ENCODE peak calls at places on chromosomes 13 and 19, in four cellular contexts. D is cardiac fibroblast, K is astrocyte of the cerebellum, I is epithelial cell of esophagus. E is an unnamed sample.

GRCh38 chr19:16076154-16076957 is at the start of gene TPM4:
- DNase-seq in I (peak; percentile 91), K (peak; percentile 86), D (peak; percentile 97), E (peak; percentile 89)

GRCh38 chr19:18960370-18960769 is 19.4 kb upstream of the HOMER3 start:
- DNase-seq in I (no peak), D (no peak), K (no peak), E (no peak)

GRCh38 chr13:24605923-24606372 is 74.3 kb upstream of the ATP12A start:
- DNase-seq in I (peak; percentile 71), D (peak; percentile 58), K (no peak), E (no peak)

GRCh38 chr19:53308339-53308811 is 25.2 kb upstream of the ZNF845 start:
- DNase-seq in D (peak; percentile 38), I (peak; percentile 5), K (no peak), E (no peak)

GRCh38 chr13:96984061-96984508 is 10.2 kb downstream of the OXGR1 start:
- DNase-seq in I (peak; percentile 90), D (peak; percentile 45), K (no peak), E (peak; percentile 70)

GRCh38 chr19:13538854-13539253 is 32.6 kb upstream of the CACNA1A start:
- DNase-seq in I (no peak), K (no peak), D (no peak), E (no peak)

GRCh38 chr13:88000239-88000638 is 329.1 kb downstream of the SLITRK5 start:
- DNase-seq in K (no peak), I (no peak), D (no peak), E (no peak)

GRCh38 chr13:111337206-111337605 is 16.8 kb downstream of the TEX29 start:
- DNase-seq in K (peak; percentile 47), I (peak; percentile 40), D (peak; percentile 92), E (no peak)

GRCh38 chr19:11375143-11375948 is 880 bp downstream of the SWSAP1 start:
- DNase-seq in I (no peak), D (no peak), K (no peak), E (peak; percentile 68)

GRCh38 chr19:14460935-14461334 is 14.2 kb downstream of the PTGER1 start:
- DNase-seq in I (no peak), K (no peak), D (no peak), E (no peak)

GRCh38 chr13:109162248-109163051 is 533.0 kb downstream of the MYO16 start:
- DNase-seq in D (no peak), I (peak; percentile 94), K (no peak), E (peak; percentile 20)

GRCh38 chr19:34838753-34839431 is 65.9 kb upstream of the ZNF599 start:
- DNase-seq in K (no peak), D (peak; percentile 5), I (peak; percentile 20), E (no peak)

GRCh38 chr19:2394054-2394668 is 33.2 kb downstream of the TIMM13 start:
- DNase-seq in I (no peak), K (no peak), D (no peak), E (no peak)

GRCh38 chr13:32587774-32588165 is 1.5 kb downstream of the PDS5B start:
- DNase-seq in I (peak; percentile 34), D (peak; percentile 46), K (no peak), E (no peak)

GRCh38 chr13:84994582-84994981 is 804.6 kb downstream of the SLITRK6 start:
- DNase-seq in K (no peak), I (peak; percentile 30), D (no peak), E (no peak)

GRCh38 chr13:75452564-75452963 is 29.4 kb downstream of the TBC1D4 start:
- DNase-seq in K (peak; percentile 27), I (peak; percentile 76), D (peak; percentile 62), E (no peak)

GRCh38 chr13:73572824-73573223 is 514.0 kb downstream of the KLF5 start:
- DNase-seq in I (no peak), D (no peak), K (no peak), E (no peak)

GRCh38 chr13:30871713-30872029 is 34.4 kb upstream of the MEDAG start:
- DNase-seq in I (no peak), K (no peak), D (no peak), E (no peak)

GRCh38 chr13:18212873-18213272 is 968.8 kb downstream of the TUBA3C start:
- DNase-seq in K (no peak), D (peak; percentile 7), I (peak; percentile 27), E (no peak)

GRCh38 chr13:79987323-79987722 is 353.6 kb downstream of the SPRY2 start:
- DNase-seq in K (no peak), D (peak; percentile 79), I (peak; percentile 88), E (no peak)

GRCh38 chr13:49651775-49652690 is 23.7 kb downstream of the ARL11 start:
- DNase-seq in K (no peak), I (no peak), D (no peak), E (no peak)

GRCh38 chr19:49874503-49875157 is 2.5 kb downstream of the AKT1S1 start:
- DNase-seq in K (no peak), D (no peak), I (peak; percentile 79), E (no peak)

GRCh38 chr13:99000137-99000536 is 22.3 kb upstream of the DOCK9 start:
- DNase-seq in D (no peak), I (no peak), K (no peak), E (no peak)

GRCh38 chr13:73173160-73173905 is 114.5 kb downstream of the KLF5 start:
- DNase-seq in D (no peak), I (peak; percentile 68), K (no peak), E (no peak)

GRCh38 chr19:49338023-49338677 is 2.9 kb downstream of the CD37 start:
- DNase-seq in I (no peak), K (no peak), D (no peak), E (no peak)

DNA sequence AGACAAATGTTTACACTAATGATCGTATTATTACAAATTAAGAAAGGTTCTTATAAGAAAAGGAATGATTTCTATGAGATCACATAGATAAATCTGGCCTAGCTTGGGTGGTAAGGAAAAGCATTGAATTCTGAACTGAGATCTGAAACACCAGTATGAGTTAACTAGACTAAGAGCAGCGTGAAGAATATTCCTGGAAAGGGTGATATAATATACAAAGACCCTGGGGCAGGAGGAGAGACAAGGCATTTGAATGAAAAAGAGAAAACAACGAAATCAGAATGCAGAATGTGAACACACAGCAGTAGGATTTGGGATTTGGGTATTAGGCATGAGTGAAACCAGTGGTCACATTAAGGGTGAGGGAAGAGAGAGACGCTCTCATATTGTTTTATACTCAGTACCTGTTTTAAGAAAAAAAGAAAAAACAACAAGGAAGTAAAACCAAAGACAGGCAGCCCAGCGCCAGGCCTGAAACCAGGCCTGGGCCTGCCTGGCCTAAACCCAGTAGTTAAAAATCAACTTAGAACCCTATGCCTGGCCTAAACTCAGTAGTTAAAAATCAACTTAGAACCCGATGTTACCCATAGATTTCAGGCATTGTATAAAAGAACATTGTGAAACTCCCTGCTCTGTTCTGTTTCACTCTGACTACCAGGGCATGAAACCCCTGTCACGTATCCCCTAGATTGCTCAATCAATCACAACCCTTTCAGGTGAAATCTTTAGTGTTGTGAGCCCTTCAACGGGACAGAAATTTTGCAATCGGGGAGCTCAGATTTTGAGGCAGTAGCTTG is 287.1 kb downstream of the ITGBL1 start:
- DNase-seq in K (no peak), D (no peak), I (no peak), E (no peak)
- H3K4me3 ChIP-seq in K (no peak overlapping the region), D (no peak overlapping the region), I (no peak overlapping the region), E (no peak overlapping the region)

DNA sequence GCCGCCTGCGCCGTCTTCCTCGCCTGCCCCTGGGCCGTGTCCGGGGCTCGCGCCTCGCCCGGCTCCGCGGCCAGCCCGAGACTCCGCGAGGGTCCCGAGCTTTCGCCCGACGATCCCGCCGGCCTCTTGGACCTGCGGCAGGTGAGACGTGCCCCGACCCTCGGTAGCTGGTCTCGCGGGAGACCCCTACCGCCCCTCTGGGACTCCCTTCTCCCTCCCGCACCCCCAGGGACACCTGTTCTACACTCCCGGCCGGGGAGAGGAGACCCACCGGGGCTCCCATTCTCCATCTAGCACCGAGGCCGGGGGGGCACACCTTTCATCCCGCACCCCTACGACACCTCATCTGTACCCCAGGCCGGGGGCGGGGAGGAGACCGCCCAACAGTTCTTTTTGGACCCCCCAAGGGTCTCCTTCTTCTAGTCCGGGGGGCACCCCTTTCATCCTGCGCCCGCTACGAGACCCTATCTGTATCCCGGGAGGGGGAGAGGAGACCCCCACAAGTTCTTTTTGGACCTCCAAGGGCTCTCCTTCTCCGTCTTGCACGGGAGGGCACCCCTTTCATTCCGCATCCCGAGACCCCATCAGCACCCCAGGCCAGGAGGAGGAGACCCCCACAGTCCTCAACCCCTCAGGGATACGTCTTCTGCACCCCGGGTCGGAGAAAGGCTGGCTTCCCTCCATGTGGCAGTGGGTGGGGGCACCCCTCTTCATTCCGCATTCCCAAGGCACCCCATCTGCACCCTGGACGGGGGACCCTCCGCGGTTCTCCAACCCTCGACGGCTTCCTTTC is 533 bp downstream of the TNFSF9 start:
- DNase-seq in I (no peak), K (no peak), D (no peak), E (no peak)
- H3K4me3 ChIP-seq in I (peak overlapping the region; percentile 93), K (peak overlapping the region; percentile 73), D (peak overlapping the region; percentile 59), E (peak overlapping the region; percentile 67)

GRCh38 chr19:51873097-51873496 is 14.7 kb downstream of the ZNF577 start:
- DNase-seq in I (no peak), D (no peak), K (no peak), E (no peak)
- H3K4me3 ChIP-seq in I (no peak overlapping the region), D (no peak overlapping the region), K (no peak overlapping the region), E (no peak overlapping the region)

DNA sequence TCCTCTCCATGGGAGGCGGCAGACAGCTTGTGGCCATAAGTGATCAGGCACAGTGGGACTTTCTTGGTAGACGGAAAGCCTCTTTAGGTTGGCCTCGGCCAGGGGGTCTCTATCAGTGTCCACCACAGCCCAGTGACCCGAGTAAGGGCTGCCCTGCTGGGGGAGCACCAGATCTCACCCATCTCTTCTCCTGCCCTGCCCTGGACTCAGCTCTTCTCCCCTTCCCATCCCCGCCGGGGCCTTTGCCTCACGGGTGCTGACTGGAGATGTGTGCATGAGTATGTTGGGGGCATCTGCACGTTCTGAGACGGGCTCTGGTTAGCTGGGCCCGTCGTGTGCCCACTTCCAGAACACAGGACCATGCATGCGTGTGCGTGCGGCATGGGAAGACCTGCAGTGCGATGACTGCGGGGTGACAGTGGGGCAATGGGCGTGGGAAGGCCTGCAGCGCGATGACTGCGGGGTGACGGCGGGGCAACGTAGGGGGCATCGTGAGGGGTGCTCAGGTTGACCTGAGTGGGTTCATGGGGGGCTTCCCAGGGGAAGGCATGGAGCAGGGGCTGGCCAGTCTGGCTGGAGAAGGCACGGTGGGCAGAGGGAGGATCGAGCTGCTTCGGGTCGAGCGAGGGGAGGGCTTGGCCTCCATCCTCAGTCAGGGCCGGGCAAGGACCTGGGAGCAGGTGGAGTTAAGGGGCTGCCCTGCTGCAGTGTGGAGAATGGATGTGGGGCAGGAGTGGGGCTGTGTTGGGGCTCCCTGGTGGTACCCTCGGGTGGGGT is 15.9 kb downstream of the EPN1 start:
- DNase-seq in K (no peak), D (no peak), I (no peak), E (no peak)
- H3K4me3 ChIP-seq in K (no peak overlapping the region), D (no peak overlapping the region), I (no peak overlapping the region), E (no peak overlapping the region)

E was measured in Jurkat, Clone E6-1.